ENCODE peak calls at places on chromosomes 1 and 21, in five cellular contexts. T is heart right ventricle, S is heart left ventricle, J is body of pancreas, W is left lung. Q is an unnamed sample. For H3K4me1, the result is how much of the 10 kb centered on the place peaks cover.

GRCh38 chr1:183783896-183784637 is 20.9 kb upstream of the RGL1 start:
- DNase-seq in T (peak), S (peak), J (peak), W (peak), Q (peak)

GRCh38 chr1:159798893-159799292 is 3.3 kb upstream of the FCRL6 start:
- DNase-seq in T (peak), S (peak), J (peak), W (peak), Q (peak)

GRCh38 chr1:14980801-14981200 is 172.7 kb upstream of the TMEM51 start:
- DNase-seq in T (no peak), S (no peak), J (no peak), W (no peak), Q (no peak)

GRCh38 chr21:27047331-27048314 is 80.7 kb upstream of the ADAMTS5 start:
- DNase-seq in T (no peak), S (no peak), J (no peak), W (no peak), Q (no peak)

GRCh38 chr1:90501281-90501680 is 215.8 kb downstream of the BARHL2 start:
- DNase-seq in T (no peak), S (no peak), J (no peak), W (no peak), Q (no peak)

GRCh38 chr1:225980005-225980404 is 19.1 kb downstream of the SDE2 start:
- DNase-seq in T (no peak), S (no peak), J (peak), W (no peak), Q (no peak)

GRCh38 chr1:204600968-204601367 is 84.6 kb downstream of the LRRN2 start:
- DNase-seq in T (no peak), S (no peak), J (no peak), W (no peak), Q (no peak)

GRCh38 chr1:168470821-168471473 is 72.8 kb downstream of the XCL2 start:
- DNase-seq in T (no peak), S (no peak), J (no peak), W (no peak), Q (peak)

GRCh38 chr1:92961131-92961895 is at the start of gene DIPK1A:
- DNase-seq in T (peak), S (peak), J (peak), W (peak), Q (peak)

GRCh38 chr1:70978623-70979022 is 69.0 kb downstream of the PTGER3 start:
- DNase-seq in T (no peak), S (no peak), J (peak), W (no peak), Q (no peak)

GRCh38 chr1:40392206-40392605 is 18.7 kb downstream of the SMAP2 start:
- DNase-seq in T (no peak), S (no peak), J (no peak), W (no peak), Q (no peak)

GRCh38 chr21:36788116-36788515 is 89.2 kb downstream of the SIM2 start:
- DNase-seq in T (no peak), S (no peak), J (no peak), W (no peak), Q (no peak)

GRCh38 chr1:2554621-2555387 is 1.4 kb upstream of the TNFRSF14 start:
- DNase-seq in T (peak), S (no peak), J (no peak), W (no peak), Q (no peak)

GRCh38 chr1:180198186-180198585 is 31.9 kb upstream of the LHX4 start:
- DNase-seq in T (no peak), S (no peak), J (no peak), W (no peak), Q (no peak)

GRCh38 chr1:200184196-200184595 is 156.7 kb downstream of the NR5A2 start:
- DNase-seq in T (peak), S (peak), J (peak), W (peak), Q (no peak)

GRCh38 chr1:242427519-242427918 is 97.0 kb downstream of the PLD5 start:
- DNase-seq in T (no peak), S (no peak), J (no peak), W (no peak), Q (peak)

GRCh38 chr1:22780696-22781095 is 70.1 kb downstream of the EPHB2 start:
- DNase-seq in T (no peak), S (no peak), J (no peak), W (no peak), Q (peak)

GRCh38 chr1:160877221-160877620 is 7.8 kb downstream of the ITLN1 start:
- DNase-seq in T (no peak), S (no peak), J (no peak), W (no peak), Q (no peak)

GRCh38 chr1:45430486-45430885 is 60.5 kb downstream of the TESK2 start:
- DNase-seq in T (no peak), S (no peak), J (no peak), W (no peak), Q (no peak)

GRCh38 chr1:224644553-224645154 is 28.5 kb downstream of the CNIH3 start:
- DNase-seq in T (peak), S (no peak), J (peak), W (no peak), Q (peak)

GRCh38 chr1:18632711-18633427 is 2.2 kb downstream of the PAX7 start:
- DNase-seq in T (no peak), S (no peak), J (no peak), W (peak), Q (no peak)

GRCh38 chr1:93014156-93014555 is 52.9 kb upstream of the DIPK1A start:
- DNase-seq in T (no peak), S (no peak), J (no peak), W (no peak), Q (no peak)

GRCh38 chr1:30275926-30276736 is 447.3 kb downstream of the MATN1 start:
- DNase-seq in T (no peak), S (no peak), J (no peak), W (no peak), Q (no peak)
- H3K4me3 ChIP-seq in T (no peak), S (no peak), J (no peak), W (no peak), Q (no peak)

GRCh38 chr1:34163792-34164509 is 1.1 kb downstream of the CSMD2 start:
- DNase-seq in T (no peak), S (no peak), J (no peak), W (no peak), Q (no peak)

GRCh38 chr1:34162852-34163766 is 1.9 kb downstream of the CSMD2 start:
- DNase-seq in T (peak), S (peak), J (peak), W (peak), Q (peak)

GRCh38 chr1:34165422-34165921 is 442 bp upstream of the CSMD2 start:
- DNase-seq in T (no peak), S (no peak), J (no peak), W (no peak), Q (no peak)

GRCh38 chr1:34166191-34167090 is 1.4 kb upstream of the CSMD2 start:
- DNase-seq in T (no peak), S (no peak), J (no peak), W (no peak), Q (no peak)

GRCh38 chr1:34164510-34165381 is at the start of gene CSMD2:
- DNase-seq in T (no peak), S (no peak), J (no peak), W (peak), Q (no peak)
- TF ChIP-seq CTCF in T (no peak), S (no peak), J (no peak), W (no peak), Q (no peak)

GRCh38 chr1:233216009-233216408 is 79.5 kb downstream of the PCNX2 start:
- DNase-seq in T (no peak), S (no peak), J (no peak), W (no peak), Q (no peak)

GRCh38 chr1:233208687-233209086 is 86.8 kb downstream of the PCNX2 start:
- DNase-seq in T (no peak), S (no peak), J (no peak), W (no peak), Q (no peak)

GRCh38 chr1:233215135-233215722 is 80.3 kb downstream of the PCNX2 start:
- DNase-seq in T (no peak), S (no peak), J (no peak), W (no peak), Q (no peak)

GRCh38 chr1:233211595-233211994 is 83.9 kb downstream of the PCNX2 start:
- DNase-seq in T (no peak), S (no peak), J (no peak), W (no peak), Q (no peak)
- H3K4me1 ChIP-seq in T (under half), S (under half), J (under half), W (under half), Q (under half)

GRCh38 chr1:38778051-38778450 is 81.5 kb downstream of the RRAGC start:
- DNase-seq in T (no peak), S (no peak), J (no peak), W (no peak), Q (no peak)
- H3K4me3 ChIP-seq in T (no peak), S (no peak), J (no peak), W (no peak), Q (no peak)